ENCODE peak calls at places on chromosomes 4 and X, in eight cellular contexts. P, S, E, Y, N, K, I and O are unnamed samples.

GRCh38 chrX:98398542-98398941 is 1514.8 kb downstream of the RPA4 start:
- DNase-seq in K (no peak), S (no peak), P (no peak), I (no peak), N (no peak), E (no peak), Y (no peak), O (peak)

GRCh38 chr4:7436256-7436655 is 1.5 kb upstream of the PSAPL1 start:
- DNase-seq in S (no peak), P (no peak), K (no peak), E (no peak), Y (no peak), N (no peak), I (no peak), O (no peak)

GRCh38 chr4:48841045-48841827 is 10.3 kb downstream of the OCIAD1 start:
- DNase-seq in P (no peak), E (no peak), I (no peak), K (no peak), S (no peak), Y (no peak), N (no peak), O (no peak)

GRCh38 chr4:64079316-64079715 is 329.9 kb downstream of the TECRL start:
- DNase-seq in I (peak), S (no peak), N (no peak), K (peak), P (no peak), Y (peak), E (no peak), O (peak)

GRCh38 chrX:88425739-88426138 is 321.3 kb upstream of the CPXCR1 start:
- DNase-seq in Y (no peak), S (no peak), K (peak), E (no peak), N (no peak), I (peak), P (no peak), O (peak)

GRCh38 chr4:139562839-139563238 is 6.8 kb upstream of the SETD7 start:
- DNase-seq in P (no peak), K (no peak), E (no peak), I (no peak), Y (no peak), N (no peak), S (no peak), O (no peak)

GRCh38 chr4:80448056-80448455 is 112.5 kb downstream of the CFAP299 start:
- DNase-seq in P (no peak), K (no peak), S (no peak), I (no peak), Y (no peak), N (no peak), E (no peak), O (no peak)

GRCh38 chr4:140686799-140687198 is 69.4 kb downstream of the TBC1D9 start:
- DNase-seq in K (no peak), S (no peak), Y (no peak), I (no peak), N (no peak), P (no peak), E (no peak), O (no peak)

GRCh38 chrX:154998204-154998880 is 24.2 kb downstream of the F8 start:
- DNase-seq in S (no peak), K (no peak), E (no peak), Y (no peak), I (no peak), N (no peak), P (no peak), O (no peak)

GRCh38 chr4:73208376-73208775 is 50.2 kb downstream of the ANKRD17 start:
- DNase-seq in E (no peak), N (no peak), I (no peak), Y (peak), K (no peak), P (no peak), S (no peak), O (peak)

GRCh38 chrX:13985697-13986435 is 43.8 kb downstream of the GEMIN8 start:
- DNase-seq in P (no peak), S (no peak), Y (no peak), E (no peak), N (no peak), I (no peak), K (no peak), O (no peak)

GRCh38 chr4:94911141-94911540 is 153.4 kb downstream of the BMPR1B start:
- DNase-seq in K (no peak), Y (no peak), I (no peak), S (no peak), E (no peak), P (no peak), N (no peak), O (no peak)

GRCh38 chr4:54254116-54254914 is 25.2 kb downstream of the PDGFRA start:
- DNase-seq in Y (no peak), I (no peak), S (no peak), N (no peak), K (no peak), E (no peak), P (no peak), O (no peak)

GRCh38 chrX:154542723-154543424 is 3.8 kb downstream of the G6PD start:
- DNase-seq in E (no peak), P (no peak), I (peak), K (peak), S (no peak), Y (no peak), N (no peak), O (no peak)

GRCh38 chr4:16116493-16116990 is 32.7 kb upstream of the PROM1 start:
- DNase-seq in Y (no peak), P (no peak), S (no peak), N (no peak), K (no peak), I (no peak), E (no peak), O (no peak)

GRCh38 chrX:154818916-154819770 is 13.9 kb upstream of the MPP1 start:
- DNase-seq in Y (no peak), I (no peak), P (no peak), K (no peak), E (no peak), N (no peak), S (no peak), O (no peak)

GRCh38 chrX:38634665-38635064 is 73.3 kb downstream of the TSPAN7 start:
- DNase-seq in Y (no peak), K (no peak), P (no peak), I (no peak), N (no peak), S (no peak), E (no peak), O (no peak)

GRCh38 chrX:69120476-69120875 is 44.8 kb downstream of the PJA1 start:
- DNase-seq in I (no peak), P (no peak), S (no peak), Y (no peak), K (no peak), N (no peak), E (no peak), O (no peak)